ENCODE peak calls at places on chromosome 5, in five cellular contexts. R is uterus, V is heart left ventricle, H is adrenal gland, O is HCT116. F is an unnamed sample.
A peak's percentile ranks its signal among the peaks of the same experiment; 100 is the strongest.

GRCh38 chr5:53378590-53379247 is 101.7 kb upstream of the FST start:
- DNase-seq in R (no peak), H (no peak), O (no peak), V (no peak), F (no peak)

GRCh38 chr5:124057161-124057814 is 545.3 kb downstream of the CSNK1G3 start:
- DNase-seq in O (no peak), V (peak; percentile 50), R (no peak), H (peak; percentile 14), F (no peak)

GRCh38 chr5:78768781-78769380 is 120.3 kb upstream of the LHFPL2 start:
- DNase-seq in O (no peak), H (no peak), R (no peak), V (no peak), F (no peak)

GRCh38 chr5:52139888-52140580 is 647.7 kb upstream of the ITGA1 start:
- DNase-seq in H (no peak), O (no peak), R (no peak), V (no peak), F (no peak)

GRCh38 chr5:133610489-133611356 is 1.6 kb downstream of the FSTL4 start:
- DNase-seq in V (peak; percentile 80), H (peak; percentile 80), R (peak; percentile 21), O (no peak), F (peak; percentile 32)

GRCh38 chr5:168295574-168296201 is 4.2 kb downstream of the WWC1 start:
- DNase-seq in O (no peak), R (no peak), H (no peak), V (no peak), F (no peak)

GRCh38 chr5:132182366-132183040 is 45.1 kb downstream of the P4HA2 start:
- DNase-seq in R (no peak), V (no peak), O (no peak), H (no peak), F (no peak)

GRCh38 chr5:138352071-138352721 is at the start of gene KDM3B:
- DNase-seq in O (peak; percentile 76), R (peak; percentile 87), H (peak; percentile 85), V (peak; percentile 94), F (peak; percentile 98)

GRCh38 chr5:17838506-17838905 is 204.2 kb downstream of the TAF11L14 start:
- DNase-seq in O (no peak), H (no peak), R (no peak), V (no peak), F (no peak)

GRCh38 chr5:115578657-115579056 is 23.6 kb downstream of the TICAM2 start:
- DNase-seq in H (no peak), R (no peak), V (no peak), O (no peak), F (no peak)

GRCh38 chr5:3594514-3595101 is 1.0 kb upstream of the IRX1 start:
- DNase-seq in R (no peak), V (no peak), O (no peak), H (no peak), F (no peak)

GRCh38 chr5:112420111-112420864 is 1.2 kb upstream of the EPB41L4A start:
- DNase-seq in R (peak; percentile 76), V (peak; percentile 92), O (peak; percentile 56), H (peak; percentile 89), F (peak; percentile 85)

GRCh38 chr5:67047180-67047579 is 149.4 kb downstream of the CD180 start:
- DNase-seq in H (peak; percentile 24), O (no peak), V (peak; percentile 72), R (no peak), F (no peak)

GRCh38 chr5:113487411-113487778 is 858 bp downstream of the MCC start:
- DNase-seq in O (peak; percentile 15), R (no peak), H (peak; percentile 2), V (peak; percentile 28), F (no peak)

GRCh38 chr5:58455966-58456365 is 3.9 kb downstream of the PLK2 start:
- DNase-seq in H (no peak), O (no peak), R (no peak), V (no peak), F (no peak)

GRCh38 chr5:58455066-58455465 is 4.8 kb downstream of the PLK2 start:
- DNase-seq in R (no peak), V (no peak), O (no peak), H (no peak), F (no peak)

GRCh38 chr5:58456486-58456885 is 3.4 kb downstream of the PLK2 start:
- DNase-seq in V (no peak), H (no peak), O (no peak), R (no peak), F (no peak)

GRCh38 chr5:58454025-58454424 is 5.9 kb downstream of the PLK2 start:
- DNase-seq in O (no peak), V (no peak), R (no peak), H (no peak), F (no peak)

DNA sequence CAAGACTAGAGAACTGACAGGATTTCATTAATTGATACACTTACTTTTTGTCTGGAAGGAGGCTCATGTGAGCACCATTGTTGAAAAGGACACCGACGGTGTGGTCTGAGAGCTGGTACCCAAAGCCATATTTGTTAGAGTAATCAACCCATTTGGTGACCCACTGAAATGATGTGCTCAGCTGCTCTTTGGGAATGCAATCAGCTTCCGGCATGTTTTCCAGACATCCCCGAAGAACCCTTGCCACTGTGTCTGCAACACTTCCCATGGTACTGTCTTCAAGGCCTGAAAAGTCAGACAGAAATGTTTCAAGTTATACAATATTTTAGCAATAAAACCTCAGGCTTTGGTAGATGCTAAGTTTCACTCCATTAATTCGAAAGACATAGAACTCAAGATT is 4.4 kb downstream of the PLK2 start:
- DNase-seq in O (no peak), V (no peak), R (no peak), H (no peak), F (no peak)
- TF ChIP-seq POLR2A in O (no peak), V (no peak), R (no peak), H (no peak), F (no peak)

GRCh38 chr5:177454397-177455035 is 7.9 kb downstream of the PRR7 start:
- DNase-seq in V (peak; percentile 95), H (peak; percentile 93), R (peak; percentile 93), O (peak; percentile 62), F (peak; percentile 90)
- TF ChIP-seq POLR2A in V (no peak), H (no peak), R (no peak), O (no peak), F (no peak)

GRCh38 chr5:119341452-119342349 is 14.1 kb upstream of the TNFAIP8 start:
- DNase-seq in V (no peak), R (no peak), O (no peak), H (no peak), F (no peak)
- TF ChIP-seq POLR2A in V (no peak), R (no peak), O (no peak), H (no peak), F (no peak)

GRCh38 chr5:74977475-74977874 is 74.9 kb downstream of the GCNT4 start:
- DNase-seq in O (no peak), R (no peak), H (no peak), V (no peak), F (peak; percentile 29)
- TF ChIP-seq POLR2A in O (no peak), R (no peak), H (no peak), V (no peak), F (no peak)

GRCh38 chr5:146199216-146199815 is 4.1 kb upstream of the RBM27 start:
- DNase-seq in V (no peak), R (no peak), H (no peak), O (no peak), F (no peak)
- TF ChIP-seq POLR2A in V (no peak), R (no peak), H (no peak), O (no peak), F (no peak)

GRCh38 chr5:140262221-140262620 is 40.7 kb downstream of the PFDN1 start:
- DNase-seq in H (no peak), V (no peak), R (no peak), O (no peak), F (no peak)

GRCh38 chr5:140259509-140259908 is 43.4 kb downstream of the PFDN1 start:
- DNase-seq in V (no peak), H (no peak), R (no peak), O (peak; percentile 76), F (no peak)

GRCh38 chr5:140260089-140260656 is 42.7 kb downstream of the PFDN1 start:
- DNase-seq in R (no peak), O (no peak), V (no peak), H (no peak), F (no peak)

GRCh38 chr5:140262839-140263238 is 40.1 kb downstream of the PFDN1 start:
- DNase-seq in V (no peak), H (no peak), O (no peak), R (no peak), F (no peak)

DNA sequence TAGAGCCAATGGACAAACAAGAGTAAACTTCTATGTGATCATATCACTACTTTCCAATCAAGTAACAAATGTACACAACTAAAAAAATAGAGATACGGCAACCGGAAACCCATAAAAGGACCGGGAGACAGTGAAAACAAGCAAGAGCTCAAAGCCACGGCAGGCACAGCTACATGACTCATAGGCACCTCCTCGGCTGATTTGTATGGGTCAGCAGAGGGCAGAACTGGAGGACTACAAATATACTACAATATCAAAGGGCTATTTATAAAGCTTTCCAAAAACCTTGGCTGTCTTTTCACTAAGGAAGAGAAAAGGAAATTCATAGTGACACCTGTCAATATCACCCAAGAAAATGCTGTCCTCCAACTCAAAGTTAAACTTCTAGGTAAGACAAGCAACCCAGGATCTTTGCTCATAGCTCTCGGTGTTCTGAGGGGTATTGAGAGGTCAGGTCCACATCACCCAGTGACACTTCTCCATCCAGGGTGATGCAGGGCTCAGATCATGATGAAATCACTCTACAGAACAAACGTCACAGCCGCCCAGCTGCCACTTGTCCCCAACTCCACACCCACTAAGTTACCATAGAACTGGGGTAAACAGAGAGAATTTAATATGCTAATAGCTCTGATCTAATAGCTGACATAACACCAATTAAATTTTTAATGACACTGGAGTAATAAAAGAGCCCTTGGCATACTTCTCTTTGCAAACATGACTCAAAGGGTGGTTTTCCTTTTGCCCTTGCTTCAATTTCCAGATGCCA is 41.3 kb downstream of the PFDN1 start:
- DNase-seq in H (peak; percentile 93), O (peak; percentile 79), R (peak; percentile 61), V (no peak), F (peak; percentile 64)
- TF ChIP-seq POLR2A in H (no peak), O (no peak), R (no peak), V (no peak), F (no peak)

GRCh38 chr5:1484416-1485319 is 39.1 kb downstream of the LPCAT1 start:
- DNase-seq in R (no peak), H (no peak), O (no peak), V (no peak), F (no peak)
- TF ChIP-seq POLR2A in R (no peak), H (no peak), O (no peak), V (no peak), F (no peak)